ENCODE peak calls at places on chromosomes 3 and 15, in six cellular contexts. Y, O, J, K, Z and T are unnamed samples.

GRCh38 chr3:45950686-45951600 is 7.7 kb downstream of the CXCR6 start:
- DNase-seq in K (no peak), Z (no peak), O (no peak), J (peak; percentile 27), Y (no peak), T (no peak)

GRCh38 chr3:62318365-62318751 is 55.0 kb downstream of the FEZF2 start:
- DNase-seq in Y (peak; percentile 0), K (no peak), Z (no peak), J (no peak), O (peak; percentile 11), T (no peak)

GRCh38 chr3:141680620-141681389 is 57.3 kb upstream of the RNF7 start:
- DNase-seq in K (peak; percentile 75), J (peak; percentile 50), Z (peak; percentile 39), Y (peak; percentile 43), O (no peak), T (peak; percentile 23)

GRCh38 chr3:142976621-142977398 is 13.3 kb upstream of the PAQR9 start:
- DNase-seq in J (peak; percentile 83), Y (peak; percentile 97), Z (peak; percentile 28), O (no peak), K (peak; percentile 89), T (peak; percentile 85)

GRCh38 chr3:157948605-157949383 is 157.4 kb downstream of the SHOX2 start:
- DNase-seq in J (no peak), Y (no peak), O (peak; percentile 24), K (no peak), Z (no peak), T (no peak)

GRCh38 chr3:127820221-127820870 is 2.0 kb downstream of the MGLL start:
- DNase-seq in J (no peak), Z (no peak), O (peak; percentile 15), K (no peak), Y (no peak), T (no peak)

GRCh38 chr15:94266000-94266399 is 34.6 kb downstream of the MCTP2 start:
- DNase-seq in Z (no peak), K (no peak), J (no peak), Y (no peak), O (no peak), T (no peak)

GRCh38 chr3:148816971-148817519 is 10.6 kb upstream of the CPB1 start:
- DNase-seq in Z (no peak), K (no peak), Y (no peak), J (no peak), O (no peak), T (no peak)

GRCh38 chr15:74297867-74298266 is 61.7 kb downstream of the CCDC33 start:
- DNase-seq in K (peak; percentile 12), J (no peak), Y (no peak), Z (no peak), O (no peak), T (no peak)

GRCh38 chr15:38041576-38041975 is 107.1 kb downstream of the TMCO5A start:
- DNase-seq in Z (no peak), O (no peak), Y (no peak), K (peak; percentile 79), J (no peak), T (peak; percentile 39)

GRCh38 chr15:40314723-40315276 is 7.1 kb upstream of the PLCB2 start:
- DNase-seq in Z (no peak), J (no peak), K (peak; percentile 59), Y (no peak), O (no peak), T (no peak)

GRCh38 chr3:144259267-144259666 is 287.6 kb downstream of the DIPK2A start:
- DNase-seq in Y (peak; percentile 4), K (no peak), Z (no peak), O (no peak), J (no peak), T (no peak)

GRCh38 chr3:38084019-38084968 is 45.3 kb downstream of the DLEC1 start:
- DNase-seq in Y (no peak), Z (no peak), K (no peak), O (no peak), J (peak; percentile 11), T (peak; percentile 4)

GRCh38 chr3:192005989-192006388 is 545.0 kb downstream of the PYDC2 start:
- DNase-seq in Z (no peak), K (no peak), Y (no peak), O (no peak), J (no peak), T (no peak)

GRCh38 chr3:36729204-36730056 is 34.9 kb downstream of the DCLK3 start:
- DNase-seq in Z (no peak), Y (peak; percentile 31), K (peak; percentile 28), O (no peak), J (no peak), T (peak; percentile 24)

GRCh38 chr15:81410318-81410753 is 36.3 kb upstream of the TMC3 start:
- DNase-seq in K (peak; percentile 68), Z (peak; percentile 36), J (peak; percentile 23), Y (peak; percentile 57), O (peak; percentile 44), T (peak; percentile 96)

GRCh38 chr3:68935778-68936177 is 3.4 kb upstream of the TAFA4 start:
- DNase-seq in K (no peak), J (no peak), Z (no peak), O (no peak), Y (no peak), T (no peak)

GRCh38 chr15:56913241-56913640 is 5.2 kb upstream of the TCF12 start:
- DNase-seq in K (no peak), J (no peak), Y (no peak), Z (no peak), O (no peak), T (no peak)

GRCh38 chr15:40421246-40422157 is 15.9 kb downstream of the IVD start:
- DNase-seq in Z (no peak), Y (peak; percentile 35), J (peak; percentile 74), O (peak; percentile 91), K (peak; percentile 57), T (no peak)

GRCh38 chr3:129622418-129622872 is 16.0 kb upstream of the PLXND1 start:
- DNase-seq in Z (peak; percentile 18), Y (no peak), O (no peak), J (no peak), K (no peak), T (no peak)

GRCh38 chr3:186871403-186871924 is 29.0 kb downstream of the ADIPOQ start:
- DNase-seq in Y (no peak), K (no peak), J (no peak), O (no peak), Z (no peak), T (no peak)

GRCh38 chr3:140447136-140447535 is 230.7 kb upstream of the TRIM42 start:
- DNase-seq in Z (no peak), K (no peak), J (no peak), Y (no peak), O (no peak), T (no peak)

GRCh38 chr3:129291487-129291886 is 12.8 kb downstream of the HMCES start:
- DNase-seq in Z (no peak), Y (no peak), K (no peak), O (no peak), J (no peak), T (no peak)

GRCh38 chr3:34258271-34259015 is 460.0 kb downstream of the PDCD6IP start:
- DNase-seq in J (no peak), Y (peak; percentile 22), K (no peak), O (no peak), Z (no peak), T (no peak)

GRCh38 chr3:108486910-108487309 is 23.5 kb downstream of the MYH15 start:
- DNase-seq in Z (no peak), Y (peak; percentile 72), J (no peak), K (peak; percentile 61), O (peak; percentile 81), T (peak; percentile 38)

GRCh38 chr3:112061152-112061551 is 25.0 kb upstream of the C3orf52 start:
- DNase-seq in K (no peak), Y (peak; percentile 48), Z (no peak), O (no peak), J (no peak), T (no peak)

GRCh38 chr3:179671709-179672337 is 19.0 kb downstream of the USP13 start:
- DNase-seq in J (no peak), K (no peak), Y (peak; percentile 97), Z (peak; percentile 33), O (no peak), T (peak; percentile 53)

GRCh38 chr3:60417590-60417989 is 833.7 kb downstream of the FHIT start:
- DNase-seq in O (no peak), K (no peak), J (no peak), Y (no peak), Z (no peak), T (no peak)

GRCh38 chr3:16264174-16264707 is 502 bp downstream of the DPH3 start:
- DNase-seq in Y (no peak), O (no peak), Z (no peak), J (no peak), K (no peak), T (no peak)
- H3K4me3 ChIP-seq in Y (peak overlapping the region; percentile 94), O (peak overlapping the region; percentile 80), Z (peak overlapping the region; percentile 92), J (peak overlapping the region; percentile 60), K (peak overlapping the region; percentile 86), T (peak overlapping the region; percentile 73)

DNA sequence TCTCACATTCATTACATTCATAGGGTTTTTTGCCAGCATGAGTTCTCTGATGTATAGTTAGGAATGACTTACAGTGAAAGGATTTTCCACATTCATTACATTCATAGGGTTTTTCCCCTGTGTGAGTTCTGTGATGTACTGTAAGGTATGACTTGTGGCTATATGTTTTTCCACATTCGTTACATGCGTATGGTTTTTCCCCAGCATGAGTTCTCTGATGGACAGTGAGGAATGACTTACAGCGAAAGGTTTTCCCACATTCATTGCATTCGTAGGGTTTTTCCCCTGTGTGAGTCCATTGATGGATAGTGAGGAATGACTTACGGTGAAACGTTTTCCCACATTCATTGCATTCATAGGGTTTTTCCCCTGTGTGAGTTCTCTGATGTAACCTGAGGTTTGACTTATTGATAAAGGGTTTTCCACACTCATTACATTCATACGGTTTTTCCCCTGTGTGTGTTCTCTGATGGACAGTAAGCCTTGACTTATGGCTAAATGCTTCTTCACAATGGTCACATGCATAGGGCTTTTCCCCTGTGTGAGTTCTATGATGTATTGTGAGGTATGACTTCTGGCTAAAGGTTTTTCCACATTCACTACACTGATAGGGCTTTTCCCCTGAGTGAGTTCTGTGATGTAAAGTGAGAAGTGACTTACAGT is 47.4 kb downstream of the ZNF717 start:
- DNase-seq in K (peak; percentile 9), J (no peak), O (no peak), Z (no peak), Y (no peak), T (no peak)
- H3K4me3 ChIP-seq in K (no peak overlapping the region), J (no peak overlapping the region), O (no peak overlapping the region), Z (no peak overlapping the region), Y (no peak overlapping the region), T (no peak overlapping the region)

GRCh38 chr15:79091204-79091867 is 756 bp upstream of the RASGRF1 start:
- DNase-seq in Y (no peak), J (no peak), Z (no peak), K (peak; percentile 22), O (peak; percentile 19), T (no peak)
- H3K4me3 ChIP-seq in Y (no peak overlapping the region), J (no peak overlapping the region), Z (peak overlapping the region; percentile 24), K (no peak overlapping the region), O (peak overlapping the region; percentile 44), T (no peak overlapping the region)

GRCh38 chr3:100708644-100708988 is 678 bp upstream of the TFG start:
- DNase-seq in J (no peak), Y (no peak), O (no peak), Z (no peak), K (no peak), T (no peak)
- H3K4me3 ChIP-seq in J (no peak overlapping the region), Y (peak overlapping the region; percentile 91), O (peak overlapping the region; percentile 90), Z (peak overlapping the region; percentile 74), K (peak overlapping the region; percentile 47), T (peak overlapping the region; percentile 80)